ENCODE peak calls at places on chromosomes 6 and 20, in five cellular contexts. P is AG04450; F is prostate gland; I is sciatic nerve; M is CD4-positive, alpha-beta memory T cell. C is an unnamed sample.

GRCh38 chr6:51398793-51399192 is 580.1 kb downstream of the TFAP2B start:
- DNase-seq in P (no peak), F (no peak), I (no peak), M (no peak), C (no peak)

GRCh38 chr20:49505518-49505917 is 23.1 kb upstream of the KCNB1 start:
- DNase-seq in P (no peak), F (no peak), I (no peak), M (no peak), C (peak)

GRCh38 chr6:163711615-163712568 is 297.4 kb downstream of the QKI start:
- DNase-seq in P (no peak), F (no peak), I (peak), M (no peak), C (no peak)

GRCh38 chr20:57638173-57638894 is 18.1 kb upstream of the ZBP1 start:
- DNase-seq in P (no peak), F (peak), I (no peak), M (no peak), C (peak)

GRCh38 chr6:3406928-3407809 is 49.7 kb downstream of the SLC22A23 start:
- DNase-seq in P (no peak), F (no peak), I (no peak), M (no peak), C (no peak)

GRCh38 chr6:107045733-107046312 is 17.8 kb downstream of the MTRES1 start:
- DNase-seq in P (no peak), F (no peak), I (no peak), M (no peak), C (no peak)

GRCh38 chr6:40958740-40959139 is 80.3 kb downstream of the UNC5CL start:
- DNase-seq in P (no peak), F (no peak), I (no peak), M (no peak), C (peak)

GRCh38 chr6:16800942-16801341 is 39.7 kb upstream of the ATXN1 start:
- DNase-seq in P (no peak), F (no peak), I (no peak), M (no peak), C (no peak)

GRCh38 chr6:159594106-159594749 is 98.8 kb downstream of the SOD2 start:
- DNase-seq in P (no peak), F (no peak), I (no peak), M (no peak), C (no peak)

GRCh38 chr6:113320653-113321052 is 536.5 kb upstream of the MARCKS start:
- DNase-seq in P (no peak), F (no peak), I (no peak), M (no peak), C (no peak)

GRCh38 chr6:76275746-76276145 is 203.3 kb upstream of the IMPG1 start:
- DNase-seq in P (no peak), F (no peak), I (no peak), M (no peak), C (no peak)

GRCh38 chr6:95768539-95768938 is 191.2 kb downstream of the MANEA start:
- DNase-seq in P (no peak), F (no peak), I (no peak), M (no peak), C (no peak)